ENCODE peak calls at places on chromosomes 16 and 17, in nine cellular contexts. U is iris pigment epithelial cell, I is DMS79 treated with DMSO at 0.1 percent for 48 hours, D is coronary artery, J is pancreas, X is uterus, M is KG1, A is mucosa of descending colon, Z is GM19239. O is an unnamed sample.

GRCh38 chr17:33039874-33040273 is 48.2 kb downstream of the SPACA3 start:
- DNase-seq in A (no peak), Z (no peak), X (no peak), U (peak), I (no peak), D (no peak), J (no peak), M (no peak), O (no peak)

GRCh38 chr17:49969134-49969759 is at the start of gene DLX4:
- DNase-seq in X (no peak), M (no peak), J (peak), I (peak), A (no peak), U (no peak), Z (no peak), D (no peak), O (no peak)

GRCh38 chr17:69757794-69758430 is 317.1 kb upstream of the KCNJ16 start:
- DNase-seq in J (no peak), U (peak), M (no peak), A (no peak), Z (no peak), I (no peak), D (no peak), X (no peak), O (no peak)

GRCh38 chr16:14024300-14024699 is 46.8 kb upstream of the MRTFB start:
- DNase-seq in J (no peak), U (peak), A (no peak), I (no peak), X (no peak), D (no peak), M (no peak), Z (no peak), O (no peak)

GRCh38 chr16:19785512-19786130 is 67.5 kb downstream of the IQCK start:
- DNase-seq in Z (no peak), A (no peak), I (no peak), U (peak), J (no peak), X (no peak), M (no peak), D (no peak), O (no peak)

GRCh38 chr17:9322298-9322697 is 253.3 kb downstream of the STX8 start:
- DNase-seq in M (no peak), J (no peak), U (no peak), Z (no peak), A (no peak), D (no peak), X (no peak), I (no peak), O (no peak)

GRCh38 chr16:89505204-89506112 is 2.7 kb upstream of the SPG7 start:
- DNase-seq in D (peak), U (peak), A (peak), J (no peak), X (peak), I (peak), M (peak), Z (peak), O (peak)

GRCh38 chr17:1470071-1470773 is 14.2 kb upstream of the CRK start:
- DNase-seq in J (no peak), U (no peak), Z (no peak), I (no peak), X (no peak), M (no peak), D (no peak), A (no peak), O (no peak)

GRCh38 chr17:3890082-3890892 is 2.6 kb downstream of the CAMKK1 start:
- DNase-seq in D (peak), I (peak), M (no peak), A (peak), Z (no peak), X (peak), U (peak), J (no peak), O (peak)

GRCh38 chr16:70697601-70698170 is 11.8 kb upstream of the MTSS2 start:
- DNase-seq in J (no peak), Z (no peak), A (no peak), I (no peak), U (no peak), D (no peak), X (no peak), M (no peak), O (no peak)

GRCh38 chr17:59558953-59559352 is 6.5 kb upstream of the DHX40 start:
- DNase-seq in J (no peak), U (peak), I (no peak), M (no peak), D (no peak), A (no peak), Z (no peak), X (no peak), O (no peak)

GRCh38 chr17:44137891-44138709 is 3.6 kb upstream of the HROB start:
- DNase-seq in X (peak), J (no peak), U (peak), A (peak), M (no peak), D (peak), Z (no peak), I (peak), O (peak)

GRCh38 chr17:16947470-16947869 is 24.4 kb downstream of the TNFRSF13B start:
- DNase-seq in D (no peak), Z (no peak), A (no peak), J (no peak), U (no peak), I (no peak), X (no peak), M (no peak), O (no peak)

GRCh38 chr16:3120435-3120834 is 8.0 kb downstream of the ZNF205 start:
- DNase-seq in D (no peak), Z (no peak), J (peak), A (no peak), M (no peak), U (no peak), X (no peak), I (no peak), O (no peak)

GRCh38 chr16:16071631-16072244 is 122.3 kb downstream of the ABCC1 start:
- DNase-seq in D (no peak), U (peak), J (no peak), A (no peak), X (peak), I (no peak), M (no peak), Z (no peak), O (no peak)

GRCh38 chr17:73800893-73801292 is 156.6 kb upstream of the SDK2 start:
- DNase-seq in I (no peak), Z (no peak), A (no peak), U (no peak), D (no peak), X (no peak), M (no peak), J (no peak), O (no peak)

GRCh38 chr16:87956771-87957279 is 5.6 kb downstream of the BANP start:
- DNase-seq in I (no peak), Z (peak), X (no peak), D (no peak), J (no peak), M (peak), U (peak), A (no peak), O (no peak)

GRCh38 chr17:34730816-34731215 is 151.4 kb downstream of the TMEM132E start:
- DNase-seq in U (no peak), Z (no peak), A (no peak), M (no peak), J (no peak), D (peak), I (no peak), X (no peak), O (no peak)

GRCh38 chr16:72905581-72905980 is 142.3 kb downstream of the ZFHX3 start:
- DNase-seq in A (no peak), U (peak), Z (no peak), M (no peak), J (no peak), X (no peak), I (no peak), D (no peak), O (no peak)

GRCh38 chr16:72554935-72555334 is 383.0 kb upstream of the PMFBP1 start:
- DNase-seq in J (no peak), X (no peak), I (no peak), A (no peak), D (no peak), M (no peak), U (peak), Z (no peak), O (no peak)

GRCh38 chr17:60091908-60092331 is 13.2 kb upstream of the HEATR6 start:
- DNase-seq in U (peak), D (no peak), Z (no peak), X (no peak), J (no peak), A (no peak), I (no peak), M (no peak), O (no peak)

GRCh38 chr17:28811594-28812135 is 30.9 kb downstream of the FAM222B start:
- DNase-seq in D (no peak), U (peak), J (no peak), M (no peak), X (no peak), A (no peak), Z (no peak), I (peak), O (no peak)

GRCh38 chr16:21326459-21326858 is 48.4 kb upstream of the CRYM start:
- DNase-seq in J (no peak), I (no peak), Z (no peak), A (no peak), D (no peak), U (no peak), X (no peak), M (no peak), O (no peak)

GRCh38 chr16:75288596-75289120 is 37.2 kb upstream of the BCAR1 start:
- DNase-seq in X (no peak), U (no peak), I (no peak), D (no peak), A (no peak), Z (no peak), M (no peak), J (no peak), O (no peak)

GRCh38 chr16:83713597-83713996 is 94.2 kb upstream of the HSBP1 start:
- DNase-seq in J (no peak), U (no peak), D (no peak), M (no peak), Z (no peak), A (no peak), X (no peak), I (peak), O (no peak)

GRCh38 chr17:27473748-27474609 is 17.7 kb downstream of the KSR1 start:
- DNase-seq in X (peak), I (no peak), M (peak), D (no peak), J (no peak), Z (no peak), U (no peak), A (no peak), O (no peak)

GRCh38 chr17:4897198-4897657 is 2.1 kb upstream of the C17orf107 start:
- DNase-seq in M (no peak), J (no peak), A (peak), X (no peak), U (no peak), I (no peak), D (peak), Z (no peak), O (no peak)

GRCh38 chr17:66835476-66835875 is 559 bp downstream of the CACNG5 start:
- DNase-seq in I (no peak), D (no peak), M (no peak), U (no peak), J (no peak), A (no peak), Z (no peak), X (no peak), O (no peak)

GRCh38 chr16:49755291-49755611 is 100.7 kb downstream of the ZNF423 start:
- DNase-seq in D (no peak), I (no peak), U (peak), A (no peak), M (no peak), X (peak), J (no peak), Z (no peak), O (no peak)

GRCh38 chr17:45294506-45294905 is 22.3 kb downstream of the MAP3K14 start:
- DNase-seq in M (no peak), I (no peak), Z (no peak), X (no peak), A (no peak), D (no peak), U (peak), J (no peak), O (no peak)

GRCh38 chr16:55577888-55578287 is 11.4 kb downstream of the CAPNS2 start:
- DNase-seq in M (no peak), X (no peak), Z (no peak), A (no peak), D (no peak), J (no peak), I (no peak), U (no peak), O (no peak)

GRCh38 chr17:44522883-44523671 is 19.9 kb upstream of the GPATCH8 start:
- DNase-seq in Z (peak), U (peak), D (no peak), J (peak), M (peak), X (peak), A (peak), I (no peak), O (peak)